ENCODE peak calls at places on chromosomes 16 and 17, in six cellular contexts. O is prostate gland, E is progenitor cell of endocrine pancreas, I is endothelial cell, N is uterus, V is BJ. B is an unnamed sample.

GRCh38 chr16:85202631-85203461 is 90.6 kb upstream of the CIBAR2 start:
- DNase-seq in O (no peak), E (no peak), I (no peak), N (peak), V (peak), B (peak)

GRCh38 chr16:65576631-65577030 is 454.8 kb upstream of the CDH11 start:
- DNase-seq in O (no peak), E (no peak), I (peak), N (no peak), V (no peak), B (no peak)

GRCh38 chr16:75070055-75070841 is 46.3 kb downstream of the LDHD start:
- DNase-seq in O (no peak), E (no peak), I (no peak), N (peak), V (no peak), B (no peak)

GRCh38 chr16:84919267-84919666 is 92.1 kb downstream of the ZDHHC7 start:
- DNase-seq in O (no peak), E (no peak), I (no peak), N (no peak), V (no peak), B (no peak)

GRCh38 chr16:75288596-75289120 is 37.2 kb upstream of the BCAR1 start:
- DNase-seq in O (no peak), E (no peak), I (no peak), N (no peak), V (no peak), B (no peak)

GRCh38 chr16:67780847-67781547 is 25.4 kb downstream of the RANBP10 start:
- DNase-seq in O (no peak), E (no peak), I (no peak), N (no peak), V (no peak), B (no peak)

GRCh38 chr17:8226536-8227237 is 16.3 kb upstream of the AURKB start:
- DNase-seq in O (peak), E (peak), I (peak), N (peak), V (peak), B (peak)

GRCh38 chr17:27751622-27752490 is 48.5 kb downstream of the NOS2 start:
- DNase-seq in O (no peak), E (no peak), I (no peak), N (no peak), V (no peak), B (no peak)

GRCh38 chr17:69305177-69305576 is 21.8 kb downstream of the ABCA5 start:
- DNase-seq in O (no peak), E (no peak), I (no peak), N (no peak), V (no peak), B (no peak)

GRCh38 chr17:2213291-2213960 is 90.2 kb downstream of the SMG6 start:
- DNase-seq in O (no peak), E (no peak), I (no peak), N (no peak), V (no peak), B (no peak)

GRCh38 chr16:14324581-14324980 is 253.5 kb downstream of the MRTFB start:
- DNase-seq in O (no peak), E (no peak), I (no peak), N (no peak), V (no peak), B (no peak)

GRCh38 chr17:15457723-15458094 is 9.7 kb downstream of the CDRT4 start:
- DNase-seq in O (no peak), E (no peak), I (no peak), N (peak), V (no peak), B (no peak)

GRCh38 chr17:18974407-18975149 is 22.6 kb downstream of the SLC5A10 start:
- DNase-seq in O (no peak), E (no peak), I (no peak), N (no peak), V (no peak), B (no peak)

GRCh38 chr17:18977646-18978045 is 25.7 kb downstream of the SLC5A10 start:
- DNase-seq in O (no peak), E (no peak), I (no peak), N (no peak), V (no peak), B (no peak)

GRCh38 chr17:18977021-18977420 is 25.1 kb downstream of the SLC5A10 start:
- DNase-seq in O (no peak), E (no peak), I (no peak), N (no peak), V (no peak), B (no peak)

GRCh38 chr17:18975597-18975996 is 23.6 kb downstream of the SLC5A10 start:
- DNase-seq in O (no peak), E (no peak), I (no peak), N (no peak), V (no peak), B (no peak)

DNA sequence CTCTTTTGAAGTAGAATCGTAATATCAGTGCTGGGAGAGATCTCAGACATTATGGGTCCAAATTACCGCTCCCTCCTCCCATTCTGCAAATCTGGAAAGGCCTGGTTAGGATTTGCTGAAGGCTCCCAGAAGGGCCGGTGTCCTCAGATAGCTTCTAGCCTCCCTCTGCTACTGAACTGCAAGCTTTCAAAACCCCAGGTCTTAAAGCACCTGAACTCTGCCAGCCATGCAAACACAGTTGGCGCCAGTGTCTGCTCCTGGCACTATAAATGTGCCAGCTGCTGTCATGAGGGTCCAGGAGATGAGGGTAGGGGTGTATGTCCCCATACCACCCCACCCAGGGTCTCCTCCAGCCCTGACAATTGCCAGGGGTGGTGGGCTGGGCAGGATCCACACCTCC is 24.2 kb downstream of the SLC5A10 start:
- DNase-seq in O (no peak), E (no peak), I (no peak), N (no peak), V (no peak), B (no peak)
- TF ChIP-seq CTCF in O (no peak), E (no peak), I (no peak), N (no peak), V (no peak), B (no peak)

GRCh38 chr17:46045639-46046038 is 46.6 kb downstream of the STH start:
- DNase-seq in O (no peak), E (no peak), I (no peak), N (no peak), V (no peak), B (no peak)

GRCh38 chr17:46042248-46042647 is 43.2 kb downstream of the STH start:
- DNase-seq in O (no peak), E (no peak), I (no peak), N (no peak), V (no peak), B (no peak)

GRCh38 chr17:46043606-46044005 is 44.6 kb downstream of the STH start:
- DNase-seq in O (no peak), E (no peak), I (no peak), N (no peak), V (no peak), B (peak)

GRCh38 chr17:46044989-46045388 is 45.9 kb downstream of the STH start:
- DNase-seq in O (no peak), E (no peak), I (no peak), N (no peak), V (no peak), B (no peak)

GRCh38 chr17:46044286-46044928 is 45.4 kb downstream of the STH start:
- DNase-seq in O (peak), E (no peak), I (peak), N (peak), V (peak), B (peak)
- TF ChIP-seq CTCF in O (peak), E (peak), I (peak), N (peak), V (peak), B (peak)

GRCh38 chr16:72195609-72196008 is 23.7 kb upstream of the PMFBP1 start:
- DNase-seq in O (no peak), E (peak), I (peak), N (no peak), V (no peak), B (no peak)
- TF ChIP-seq CTCF in O (no peak), E (peak), I (no peak), N (no peak), V (no peak), B (no peak)

GRCh38 chr16:30956601-30957455 is 726 bp upstream of the SETD1A start:
- DNase-seq in O (peak), E (peak), I (peak), N (peak), V (no peak), B (no peak)
- TF ChIP-seq CTCF in O (no peak), E (peak), I (no peak), N (peak), V (peak), B (peak)

GRCh38 chr16:89695875-89696597 is 5.5 kb downstream of the SPATA2L start:
- DNase-seq in O (no peak), E (no peak), I (no peak), N (no peak), V (no peak), B (no peak)

GRCh38 chr16:89695086-89695874 is 6.2 kb downstream of the SPATA2L start:
- DNase-seq in O (no peak), E (no peak), I (no peak), N (no peak), V (no peak), B (no peak)

GRCh38 chr16:89693289-89693731 is 6.8 kb downstream of the CDK10 start:
- DNase-seq in O (no peak), E (no peak), I (no peak), N (no peak), V (no peak), B (no peak)

GRCh38 chr16:89691986-89692569 is 5.6 kb downstream of the CDK10 start:
- DNase-seq in O (no peak), E (no peak), I (no peak), N (no peak), V (no peak), B (no peak)

GRCh38 chr16:89693931-89694783 is 7.3 kb downstream of the SPATA2L start:
- DNase-seq in O (no peak), E (no peak), I (no peak), N (no peak), V (no peak), B (no peak)
- TF ChIP-seq CTCF in O (no peak), E (no peak), I (no peak), N (no peak), V (no peak), B (no peak)

DNA sequence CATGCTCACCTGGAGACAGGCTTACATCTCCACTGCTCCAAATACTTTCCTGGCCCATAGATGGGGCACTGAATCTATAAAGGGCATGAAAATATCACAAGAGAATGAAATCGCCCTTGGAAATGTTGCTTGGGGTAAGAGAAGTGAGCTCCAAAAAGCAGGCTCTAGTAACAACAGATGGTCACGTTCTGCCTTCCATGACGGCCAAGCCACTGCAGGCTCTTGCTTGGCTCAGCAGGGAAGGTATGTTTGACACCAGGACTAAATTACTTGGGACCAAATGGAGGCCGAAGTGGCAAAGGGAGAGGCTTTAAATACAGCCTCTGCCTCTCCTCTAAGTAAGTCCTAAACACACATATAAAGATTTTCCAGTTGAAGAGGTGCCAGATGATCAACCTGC is 5.3 kb downstream of the ABR start:
- DNase-seq in O (no peak), E (no peak), I (no peak), N (no peak), V (no peak), B (no peak)
- TF ChIP-seq CTCF in O (no peak), E (no peak), I (no peak), N (no peak), V (no peak), B (no peak)

DNA sequence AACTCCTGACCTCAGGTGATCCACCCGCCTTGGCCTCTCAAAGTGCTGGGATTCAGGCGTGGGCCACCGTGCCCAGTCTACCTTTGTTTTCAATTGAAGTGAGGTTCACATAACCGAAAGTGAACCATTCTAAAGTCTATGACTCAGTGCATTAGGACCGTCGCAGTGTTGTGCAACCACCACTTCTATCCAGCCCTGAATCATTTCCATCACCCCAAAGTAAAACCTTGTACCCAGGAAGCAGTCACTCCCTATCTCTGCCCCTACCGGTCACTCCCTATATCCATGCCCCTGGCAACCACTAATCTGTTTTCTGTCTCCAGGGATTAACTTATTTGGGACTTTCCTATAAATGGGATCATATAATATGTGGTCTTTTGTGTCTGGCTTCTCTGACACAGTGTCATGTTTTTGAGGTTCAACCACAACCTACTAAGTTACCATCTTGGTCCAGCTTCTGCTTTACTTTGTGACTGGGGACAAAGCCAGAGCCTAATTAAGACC is 28.3 kb upstream of the CDC42EP4 start:
- DNase-seq in O (no peak), E (no peak), I (no peak), N (peak), V (peak), B (peak)
- TF ChIP-seq CTCF in O (no peak), E (no peak), I (no peak), N (peak), V (peak), B (peak)

DNA sequence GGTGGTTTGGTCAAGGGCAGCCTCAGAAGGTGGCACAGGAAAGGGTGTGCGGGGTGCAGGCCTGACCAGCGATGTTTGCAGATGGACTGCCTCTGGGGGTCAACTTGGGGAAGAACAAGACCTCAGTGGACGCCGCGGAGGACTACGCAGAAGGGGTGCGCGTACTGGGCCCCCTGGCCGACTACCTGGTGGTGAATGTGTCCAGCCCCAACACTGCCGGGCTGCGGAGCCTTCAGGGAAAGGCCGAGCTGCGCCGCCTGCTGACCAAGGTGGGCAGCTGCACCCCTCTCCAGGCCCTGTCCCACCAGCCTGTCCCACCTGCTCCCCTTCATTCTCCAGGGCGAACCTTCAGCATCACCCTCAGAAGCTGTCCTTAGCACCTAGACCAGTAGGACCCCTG is 12.5 kb downstream of the DHODH start:
- DNase-seq in O (no peak), E (peak), I (peak), N (no peak), V (no peak), B (no peak)
- TF ChIP-seq CTCF in O (no peak), E (peak), I (peak), N (no peak), V (peak), B (peak)

GRCh38 chr16:81454044-81454443 is 9.4 kb downstream of the CMIP start:
- DNase-seq in O (no peak), E (no peak), I (no peak), N (no peak), V (no peak), B (no peak)
- TF ChIP-seq CTCF in O (no peak), E (no peak), I (no peak), N (no peak), V (no peak), B (no peak)

DNA sequence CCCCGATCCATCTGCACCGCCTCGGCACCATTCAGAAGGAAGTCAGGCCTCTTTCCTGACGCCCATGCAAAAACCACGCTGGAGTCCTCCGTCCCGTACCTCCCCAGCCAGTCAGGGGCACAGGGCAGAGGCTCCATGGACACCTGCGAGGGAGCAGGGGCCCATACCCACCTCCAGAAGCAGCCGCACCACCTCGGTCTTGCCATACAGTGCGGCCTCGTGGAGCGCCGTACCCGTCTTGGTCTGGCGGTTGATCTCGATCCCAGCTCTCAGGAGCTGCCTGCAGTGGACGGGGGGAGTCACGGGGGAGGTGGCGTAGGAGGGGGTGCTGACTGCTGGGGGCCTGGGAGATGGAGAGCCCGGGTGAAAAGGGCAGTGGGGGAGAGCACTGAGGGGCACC is 9.2 kb downstream of the CASKIN2 start:
- DNase-seq in O (no peak), E (no peak), I (no peak), N (no peak), V (no peak), B (no peak)
- TF ChIP-seq CTCF in O (no peak), E (no peak), I (no peak), N (no peak), V (no peak), B (no peak)

B was measured in AG09319.